ENCODE peak calls at places on chromosomes 6 and 20, in seven cellular contexts. Z is astrocyte of the spinal cord, O is cardiac muscle cell, R is choroid plexus epithelial cell, E is uterus, W is brain microvascular endothelial cell, Q is left ventricle myocardium inferior. M is an unnamed sample.

GRCh38 chr6:141539617-141540016 is 593.1 kb upstream of the GJE1 start:
- DNase-seq in Z (no peak), O (no peak), R (no peak), E (no peak), W (no peak), Q (no peak), M (peak)

GRCh38 chr20:47535088-47535487 is 33.4 kb downstream of the NCOA3 start:
- DNase-seq in Z (no peak), O (no peak), R (no peak), E (no peak), W (no peak), Q (no peak), M (no peak)

GRCh38 chr6:2937627-2938003 is 33.8 kb downstream of the SERPINB6 start:
- DNase-seq in Z (no peak), O (no peak), R (no peak), E (no peak), W (no peak), Q (no peak), M (no peak)

GRCh38 chr6:134060491-134061106 is 8.2 kb upstream of the SLC2A12 start:
- DNase-seq in Z (peak), O (no peak), R (peak), E (no peak), W (peak), Q (no peak), M (peak)

GRCh38 chr6:74166849-74167248 is 470.8 kb downstream of the CD109 start:
- DNase-seq in Z (no peak), O (no peak), R (peak), E (no peak), W (no peak), Q (no peak), M (no peak)

GRCh38 chr6:85628353-85628752 is 14.3 kb downstream of the SYNCRIP start:
- DNase-seq in Z (no peak), O (no peak), R (no peak), E (no peak), W (no peak), Q (no peak), M (no peak)

GRCh38 chr6:21679761-21680265 is 86.3 kb downstream of the SOX4 start:
- DNase-seq in Z (peak), O (no peak), R (peak), E (no peak), W (peak), Q (no peak), M (peak)

GRCh38 chr6:116371384-116372209 is 850 bp downstream of the DSE start:
- DNase-seq in Z (peak), O (peak), R (peak), E (peak), W (peak), Q (peak), M (peak)

GRCh38 chr6:5744497-5744896 is 262.2 kb downstream of the NRN1 start:
- DNase-seq in Z (no peak), O (no peak), R (no peak), E (no peak), W (no peak), Q (no peak), M (no peak)

GRCh38 chr6:108798672-108799355 is 49.4 kb upstream of the ARMC2 start:
- DNase-seq in Z (no peak), O (peak), R (peak), E (peak), W (no peak), Q (peak), M (no peak)

GRCh38 chr6:109978174-109979032 is at the start of gene GPR6:
- DNase-seq in Z (peak), O (peak), R (peak), E (no peak), W (peak), Q (peak), M (peak)

GRCh38 chr6:106253194-106253593 is 72.4 kb downstream of the ATG5 start:
- DNase-seq in Z (peak), O (no peak), R (peak), E (no peak), W (peak), Q (no peak), M (peak)

GRCh38 chr20:1333462-1334369 is 4.8 kb upstream of the SDCBP2 start:
- DNase-seq in Z (no peak), O (no peak), R (no peak), E (no peak), W (no peak), Q (no peak), M (no peak)

GRCh38 chr20:51456511-51457280 is 85.8 kb downstream of the NFATC2 start:
- DNase-seq in Z (peak), O (peak), R (peak), E (peak), W (peak), Q (peak), M (peak)

GRCh38 chr6:1164600-1164999 is 147.3 kb upstream of the FOXQ1 start:
- DNase-seq in Z (no peak), O (no peak), R (no peak), E (no peak), W (no peak), Q (no peak), M (no peak)

GRCh38 chr20:61369731-61370520 is 117.9 kb downstream of the CDH4 start:
- DNase-seq in Z (no peak), O (no peak), R (no peak), E (no peak), W (no peak), Q (no peak), M (no peak)

GRCh38 chr6:12047304-12047703 is 35.2 kb downstream of the HIVEP1 start:
- DNase-seq in Z (no peak), O (no peak), R (no peak), E (no peak), W (no peak), Q (no peak), M (no peak)

GRCh38 chr20:5864873-5865582 is 85.3 kb downstream of the TRMT6 start:
- DNase-seq in Z (peak), O (no peak), R (peak), E (no peak), W (peak), Q (no peak), M (peak)

GRCh38 chr6:140855520-140855919 is 1277.2 kb upstream of the GJE1 start:
- DNase-seq in Z (no peak), O (no peak), R (peak), E (no peak), W (no peak), Q (no peak), M (no peak)

GRCh38 chr6:20582586-20583446 is 48.6 kb downstream of the CDKAL1 start:
- DNase-seq in Z (no peak), O (no peak), R (no peak), E (no peak), W (no peak), Q (no peak), M (no peak)

GRCh38 chr20:61558726-61559125 is 306.7 kb downstream of the CDH4 start:
- DNase-seq in Z (peak), O (no peak), R (peak), E (no peak), W (no peak), Q (no peak), M (no peak)

GRCh38 chr6:69974193-69974592 is 107.8 kb downstream of the COL19A1 start:
- DNase-seq in Z (no peak), O (peak), R (peak), E (no peak), W (peak), Q (no peak), M (peak)

GRCh38 chr20:10648651-10649050 is 25.1 kb downstream of the JAG1 start:
- DNase-seq in Z (peak), O (no peak), R (peak), E (no peak), W (peak), Q (no peak), M (peak)

GRCh38 chr6:28880894-28881780 is 42.6 kb downstream of the TRIM27 start:
- DNase-seq in Z (peak), O (peak), R (peak), E (peak), W (peak), Q (peak), M (peak)

DNA sequence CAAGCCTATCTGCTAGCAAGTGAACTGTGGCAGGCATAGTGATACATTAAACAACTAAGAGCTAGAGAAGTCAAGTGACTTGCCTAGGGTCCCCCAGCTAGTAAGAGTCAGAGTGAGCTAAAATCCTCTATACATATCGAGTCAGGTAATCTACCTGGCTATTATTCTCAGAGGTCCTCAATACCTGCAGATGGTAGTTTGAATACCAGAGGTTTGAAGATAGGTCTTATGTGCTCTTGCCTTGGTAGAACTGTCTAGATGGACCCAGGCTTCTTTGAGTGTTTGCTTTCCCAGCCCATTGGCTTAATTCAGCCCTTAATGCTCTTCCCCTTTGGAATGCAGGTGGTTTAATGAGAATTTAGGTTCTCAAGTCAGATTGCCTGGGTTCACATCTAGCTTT is 1.1 kb downstream of the ERGIC3 start:
- DNase-seq in Z (no peak), O (no peak), R (no peak), E (no peak), W (no peak), Q (no peak), M (no peak)
- H3K4me3 ChIP-seq in Z (no peak), O (no peak), R (no peak), E (no peak), W (no peak), Q (peak), M (no peak)

DNA sequence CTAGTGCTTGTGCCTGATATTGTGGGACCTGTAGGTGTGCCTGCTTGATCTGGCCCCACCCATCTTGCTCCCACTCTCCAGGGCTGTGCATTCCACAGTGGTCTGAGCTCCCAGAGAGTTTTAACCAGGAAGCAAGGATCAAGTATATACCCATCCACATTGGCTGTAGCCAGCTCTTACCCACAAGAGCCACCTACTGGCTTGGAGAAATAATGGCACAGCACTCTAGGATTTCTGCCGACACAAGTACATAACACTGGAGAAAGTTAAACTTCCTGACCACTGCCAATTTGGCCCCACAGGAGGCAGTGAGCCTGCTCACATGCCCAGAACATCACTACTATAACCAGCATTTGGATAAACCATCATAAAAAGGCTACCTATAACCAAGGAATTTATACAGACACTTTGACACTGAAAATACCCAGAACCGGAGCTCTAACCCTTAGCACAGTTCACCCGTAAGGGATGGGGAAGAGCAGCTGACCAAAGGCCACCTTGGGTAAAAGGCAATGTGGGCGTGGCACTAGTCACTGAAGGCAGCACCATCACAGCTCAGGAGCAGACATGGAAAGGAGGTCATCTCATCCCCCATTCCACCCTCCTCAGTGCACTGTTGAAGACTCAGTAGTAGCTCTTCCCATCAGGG is 440.4 kb downstream of the BTBD3 start:
- DNase-seq in Z (no peak), O (peak), R (peak), E (no peak), W (no peak), Q (no peak), M (peak)
- TF ChIP-seq CTCF in Z (no peak), O (peak), R (peak), E (no peak), W (peak), Q (peak), M (peak)

DNA sequence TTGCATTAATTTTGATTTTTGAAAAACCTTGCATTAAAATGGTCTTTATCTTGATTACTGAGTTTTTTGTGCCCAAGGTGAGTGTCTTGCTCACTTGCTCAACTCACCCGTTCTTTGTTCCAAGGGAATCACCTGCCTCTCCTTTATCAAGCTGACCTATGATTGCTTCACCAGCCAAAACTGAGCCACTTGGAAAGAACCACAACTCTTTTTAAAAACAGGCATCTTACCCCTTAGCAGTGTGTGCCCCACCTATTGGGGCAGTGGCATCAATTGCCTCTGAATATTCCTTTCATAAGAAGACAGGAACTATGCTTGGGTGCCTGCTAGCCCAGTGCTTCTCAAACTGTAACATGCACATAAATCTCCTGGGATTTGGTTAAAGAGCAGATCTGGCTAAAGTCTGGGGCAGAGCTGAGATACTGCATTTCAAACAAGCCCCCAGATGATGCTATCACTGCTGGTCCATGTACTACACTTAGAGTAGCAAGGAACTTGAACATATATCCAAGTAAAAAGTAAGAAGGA is 3.3 kb upstream of the STK38 start:
- DNase-seq in Z (no peak), O (no peak), R (no peak), E (no peak), W (no peak), Q (no peak), M (no peak)
- H3K4me3 ChIP-seq in Z (no peak), O (no peak), R (no peak), E (no peak), W (no peak), Q (no peak), M (no peak)

GRCh38 chr6:56172144-56172543 is 75.2 kb downstream of the COL21A1 start:
- DNase-seq in Z (no peak), O (no peak), R (peak), E (no peak), W (no peak), Q (no peak), M (no peak)

GRCh38 chr6:56173228-56173627 is 74.2 kb downstream of the COL21A1 start:
- DNase-seq in Z (no peak), O (no peak), R (no peak), E (no peak), W (no peak), Q (no peak), M (no peak)

GRCh38 chr6:56176741-56177140 is 70.6 kb downstream of the COL21A1 start:
- DNase-seq in Z (no peak), O (no peak), R (no peak), E (no peak), W (no peak), Q (no peak), M (no peak)
- TF ChIP-seq CTCF in Z (no peak), O (no peak), R (no peak), E (no peak), W (no peak), Q (no peak), M (no peak)

DNA sequence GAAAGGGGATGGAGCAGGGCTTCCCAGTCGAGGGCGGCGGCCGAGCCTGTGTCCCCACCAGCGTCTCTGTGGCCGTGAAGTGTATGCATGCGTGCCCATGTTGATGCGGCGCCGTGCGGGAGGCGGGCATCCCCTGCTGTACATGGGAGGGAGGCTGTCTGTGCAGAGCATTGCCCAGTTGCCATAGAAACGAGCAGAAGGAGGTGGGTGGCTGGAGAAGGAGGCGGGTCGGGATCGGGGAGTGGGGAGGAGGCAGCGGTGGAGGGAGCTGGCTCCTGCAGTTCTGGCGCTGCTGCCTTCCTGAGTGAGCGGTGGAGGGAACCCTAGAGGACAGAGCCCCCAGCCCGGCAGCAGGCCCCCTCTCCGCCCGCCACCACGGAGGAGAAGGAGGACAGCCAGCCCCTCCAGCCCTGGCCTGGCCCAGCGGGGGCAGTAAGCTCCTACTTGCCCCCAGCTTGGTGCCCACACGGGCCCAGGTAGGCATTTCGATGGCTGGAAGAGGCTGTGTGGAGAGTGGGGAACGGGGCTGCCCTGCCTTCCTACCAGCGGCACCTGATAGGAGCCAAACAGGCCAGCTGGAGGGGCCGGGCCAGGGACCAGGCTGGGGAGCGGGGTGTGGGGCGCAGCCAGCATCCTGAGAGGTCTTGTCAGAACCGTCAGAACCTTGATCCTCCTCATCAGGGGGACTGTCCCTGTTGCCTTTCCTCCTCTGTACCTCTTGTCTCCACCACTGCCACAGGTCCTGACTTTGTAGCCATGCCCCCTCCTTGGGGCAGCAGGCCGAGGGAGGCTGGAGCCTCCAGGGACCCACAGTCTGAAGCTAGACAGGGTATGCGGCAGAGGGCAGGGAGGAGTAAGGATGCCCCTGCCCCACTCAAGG is 41.3 kb downstream of the SPDEF start:
- DNase-seq in Z (peak), O (peak), R (peak), E (no peak), W (peak), Q (peak), M (peak)
- H3K4me3 ChIP-seq in Z (no peak), O (no peak), R (no peak), E (no peak), W (no peak), Q (no peak), M (no peak)

DNA sequence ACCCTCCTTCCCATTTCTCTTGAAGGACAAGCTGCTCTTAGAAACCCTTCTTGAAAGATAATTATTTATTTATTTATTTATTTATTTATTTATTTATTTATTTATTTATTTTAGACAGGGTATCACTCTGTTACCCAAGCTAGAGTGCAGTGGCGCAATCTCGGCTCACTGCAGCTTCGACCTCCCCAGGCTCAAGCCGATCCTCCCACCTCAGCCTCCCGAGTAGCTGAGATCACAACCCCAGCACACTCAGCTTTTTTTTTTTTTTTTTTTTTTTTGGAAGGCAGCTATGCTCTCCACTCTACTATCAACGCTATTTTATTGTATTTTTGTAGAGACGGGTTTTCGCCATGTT is 1.2 kb upstream of the HEBP2 start:
- DNase-seq in Z (no peak), O (no peak), R (no peak), E (no peak), W (no peak), Q (no peak), M (no peak)
- TF ChIP-seq CTCF in Z (no peak), O (no peak), R (no peak), E (no peak), W (no peak), Q (no peak), M (no peak)

GRCh38 chr20:14631011-14631410 is 293.6 kb upstream of the FLRT3 start:
- DNase-seq in Z (no peak), O (no peak), R (no peak), E (no peak), W (no peak), Q (no peak), M (no peak)
- H3K4me3 ChIP-seq in Z (no peak), O (no peak), R (no peak), E (no peak), W (no peak), Q (no peak), M (no peak)

GRCh38 chr20:19598117-19598516 is 159.9 kb upstream of the RIN2 start:
- DNase-seq in Z (no peak), O (no peak), R (no peak), E (no peak), W (no peak), Q (no peak), M (no peak)

GRCh38 chr20:19600042-19600441 is 158.0 kb upstream of the RIN2 start:
- DNase-seq in Z (no peak), O (no peak), R (no peak), E (no peak), W (no peak), Q (no peak), M (no peak)

GRCh38 chr20:19601133-19601810 is 156.8 kb upstream of the RIN2 start:
- DNase-seq in Z (no peak), O (no peak), R (peak), E (no peak), W (no peak), Q (no peak), M (no peak)

GRCh38 chr20:19602660-19603389 is 155.2 kb upstream of the RIN2 start:
- DNase-seq in Z (no peak), O (no peak), R (no peak), E (no peak), W (no peak), Q (no peak), M (no peak)

GRCh38 chr20:19599200-19599599 is 158.9 kb upstream of the RIN2 start:
- DNase-seq in Z (no peak), O (no peak), R (no peak), E (no peak), W (no peak), Q (no peak), M (no peak)
- TF ChIP-seq CTCF in Z (no peak), O (no peak), R (no peak), E (no peak), W (no peak), Q (no peak), M (no peak)

GRCh38 chr20:50439539-50440453 is 70.4 kb upstream of the PTPN1 start:
- DNase-seq in Z (no peak), O (no peak), R (no peak), E (no peak), W (no peak), Q (no peak), M (peak)
- H3K4me3 ChIP-seq in Z (no peak), O (no peak), R (no peak), E (no peak), W (no peak), Q (no peak), M (no peak)

M was measured in cardiac fibroblast.